ENCODE peak calls at places on chromosomes 12 and 14, in eight cellular contexts. A, O, Q, E, B, V, X and T are unnamed samples.
A peak's percentile ranks its signal among the peaks of the same experiment; 100 is the strongest.

GRCh38 chr12:66571361-66571760 is 107.5 kb downstream of the GRIP1 start:
- DNase-seq in B (no peak), X (no peak), Q (no peak), A (no peak), V (no peak), O (no peak), E (no peak), T (no peak)

GRCh38 chr14:24630872-24631477 is 3.0 kb downstream of the GZMB start:
- DNase-seq in Q (peak; percentile 10), X (peak; percentile 69), O (no peak), E (no peak), B (peak; percentile 96), A (peak; percentile 41), V (no peak), T (peak; percentile 15)

GRCh38 chr12:128905003-128905544 is 51.8 kb downstream of the GLT1D1 start:
- DNase-seq in B (no peak), E (no peak), O (no peak), X (no peak), V (no peak), Q (no peak), A (no peak), T (no peak)

GRCh38 chr14:21940887-21941855 is 267.6 kb upstream of the OR4E1 start:
- DNase-seq in E (no peak), O (no peak), B (no peak), Q (no peak), X (no peak), V (peak; percentile 35), A (peak; percentile 2), T (peak; percentile 4)

GRCh38 chr12:132253698-132254480 is 75.5 kb downstream of the GALNT9 start:
- DNase-seq in E (no peak), B (no peak), Q (no peak), X (no peak), V (no peak), A (no peak), O (no peak), T (no peak)

GRCh38 chr14:61252354-61253063 is 28.6 kb downstream of the TMEM30B start:
- DNase-seq in X (peak; percentile 98), O (peak; percentile 98), E (peak; percentile 74), Q (peak; percentile 94), A (peak; percentile 90), B (peak; percentile 81), V (peak; percentile 54), T (peak; percentile 95)

GRCh38 chr12:89259831-89260230 is 92.5 kb downstream of the DUSP6 start:
- DNase-seq in V (no peak), Q (no peak), X (no peak), O (no peak), A (no peak), E (no peak), B (no peak), T (no peak)

GRCh38 chr14:90409209-90409730 is 12.4 kb downstream of the CALM1 start:
- DNase-seq in A (peak; percentile 83), E (no peak), B (no peak), O (peak; percentile 90), V (no peak), X (peak; percentile 81), Q (peak; percentile 94), T (peak; percentile 98)

GRCh38 chr12:106281056-106281782 is 21.3 kb upstream of the TCP11L2 start:
- DNase-seq in A (no peak), O (no peak), X (no peak), Q (no peak), E (no peak), B (no peak), V (no peak), T (no peak)

GRCh38 chr12:105294886-105295479 is 35.5 kb upstream of the C12orf75 start:
- DNase-seq in O (no peak), A (no peak), V (no peak), B (no peak), E (no peak), X (no peak), Q (no peak), T (no peak)

GRCh38 chr12:11171953-11172675 is 1.1 kb downstream of the SMIM10L1 start:
- DNase-seq in A (peak; percentile 8), Q (no peak), O (no peak), X (peak; percentile 56), V (no peak), E (no peak), B (peak; percentile 40), T (peak; percentile 20)

GRCh38 chr12:125100551-125101434 is 35.6 kb downstream of the AACS start:
- DNase-seq in E (no peak), X (no peak), O (no peak), A (no peak), Q (no peak), V (no peak), B (no peak), T (no peak)

GRCh38 chr12:63098851-63099250 is 52.1 kb downstream of the AVPR1A start:
- DNase-seq in B (peak; percentile 12), Q (no peak), O (no peak), V (no peak), A (no peak), X (peak; percentile 4), E (no peak), T (no peak)